ENCODE peak calls at places on chromosome 11, in nine cellular contexts. T is breast epithelium, D is fibroblast of mammary gland, L is lung, F is endothelial cell, V is AG09319, Y is H9, M is BE2C, K is ovary. U is an unnamed sample.

GRCh38 chr11:118287006-118287405 is 17.5 kb upstream of the CD3E start:
- DNase-seq in Y (no peak), T (no peak), M (no peak), L (no peak), K (no peak), V (no peak), F (no peak), D (peak; percentile 50), U (no peak)

GRCh38 chr11:132202621-132203020 is 832.2 kb downstream of the NTM start:
- DNase-seq in T (no peak), M (no peak), F (no peak), V (no peak), K (no peak), D (no peak), Y (no peak), L (no peak), U (no peak)

GRCh38 chr11:3093281-3094191 is 36.3 kb upstream of the CARS1 start:
- DNase-seq in K (no peak), D (no peak), M (no peak), L (no peak), V (no peak), T (no peak), Y (peak; percentile 71), F (no peak), U (peak; percentile 67)

GRCh38 chr11:16603890-16604783 is 134.3 kb upstream of the C11orf58 start:
- DNase-seq in K (no peak), M (no peak), Y (peak; percentile 45), V (no peak), T (no peak), L (no peak), F (peak; percentile 42), D (no peak), U (peak; percentile 62)

GRCh38 chr11:1937616-1938342 is 9.4 kb upstream of the MRPL23 start:
- DNase-seq in D (no peak), V (no peak), F (peak; percentile 2), Y (no peak), T (no peak), K (peak; percentile 6), L (no peak), M (peak; percentile 1), U (no peak)

GRCh38 chr11:74641905-74642304 is 49.5 kb downstream of the POLD3 start:
- DNase-seq in K (no peak), F (no peak), T (no peak), Y (no peak), M (no peak), V (peak; percentile 68), L (no peak), D (peak; percentile 66), U (no peak)

GRCh38 chr11:90500922-90501568 is 278.2 kb upstream of the CHORDC1 start:
- DNase-seq in D (no peak), V (no peak), K (no peak), T (no peak), L (no peak), M (no peak), Y (no peak), F (no peak), U (no peak)

GRCh38 chr11:94675239-94675638 is 92.9 kb upstream of the AMOTL1 start:
- DNase-seq in V (no peak), F (no peak), T (no peak), L (no peak), M (no peak), Y (no peak), D (no peak), K (no peak), U (no peak)

GRCh38 chr11:34349882-34350281 is 7.9 kb downstream of the ABTB2 start:
- DNase-seq in V (no peak), L (no peak), K (no peak), T (no peak), F (no peak), Y (peak; percentile 18), D (peak; percentile 72), M (no peak), U (no peak)

GRCh38 chr11:116422976-116423375 is 349.8 kb downstream of the BUD13 start:
- DNase-seq in M (peak; percentile 63), F (peak; percentile 26), D (no peak), T (no peak), Y (peak; percentile 69), K (no peak), V (no peak), L (no peak), U (peak; percentile 62)

GRCh38 chr11:71114124-71114851 is 138.1 kb downstream of the SHANK2 start:
- DNase-seq in Y (no peak), V (no peak), T (peak; percentile 30), L (no peak), D (no peak), M (no peak), F (no peak), K (no peak), U (no peak)

GRCh38 chr11:116869610-116870009 is 32.2 kb upstream of the APOA1 start:
- DNase-seq in M (no peak), L (no peak), Y (no peak), F (no peak), D (no peak), V (no peak), K (no peak), T (no peak), U (peak; percentile 10)

GRCh38 chr11:98307827-98308491 is 712.8 kb upstream of the CNTN5 start:
- DNase-seq in D (no peak), M (no peak), F (no peak), T (no peak), L (no peak), Y (no peak), V (no peak), K (no peak), U (no peak)

GRCh38 chr11:126310229-126310991 is 6.5 kb downstream of the DCPS start:
- DNase-seq in K (peak; percentile 78), F (peak; percentile 85), M (peak; percentile 74), L (peak; percentile 75), D (peak; percentile 78), T (peak; percentile 50), V (no peak), Y (peak; percentile 80), U (peak; percentile 83)

GRCh38 chr11:101363706-101364275 is 220.0 kb downstream of the TRPC6 start:
- DNase-seq in L (no peak), Y (no peak), D (no peak), V (no peak), F (no peak), K (no peak), M (no peak), T (no peak), U (no peak)

GRCh38 chr11:68266936-68267880 is 4.6 kb downstream of the C11orf24 start:
- DNase-seq in M (no peak), T (no peak), D (no peak), Y (peak; percentile 7), F (no peak), L (no peak), K (no peak), V (no peak), U (no peak)

GRCh38 chr11:32713496-32713895 is 81.0 kb downstream of the CCDC73 start:
- DNase-seq in V (no peak), F (no peak), L (no peak), K (no peak), D (peak; percentile 11), Y (no peak), T (no peak), M (no peak), U (peak; percentile 38)

GRCh38 chr11:1728931-1729691 is 21.3 kb downstream of the IFITM10 start:
- DNase-seq in D (no peak), T (no peak), K (no peak), V (no peak), M (no peak), L (no peak), F (no peak), Y (no peak), U (no peak)

GRCh38 chr11:121931748-121932352 is 184.2 kb downstream of the BLID start:
- DNase-seq in T (no peak), K (no peak), F (no peak), M (no peak), L (no peak), Y (no peak), V (no peak), D (peak; percentile 45), U (no peak)
- TF ChIP-seq CTCF in T (no peak), K (no peak), F (no peak), M (no peak), L (no peak), Y (no peak), V (no peak), D (no peak), U (no peak)

GRCh38 chr11:112655386-112655785 is 305.8 kb upstream of the NCAM1 start:
- DNase-seq in L (peak; percentile 47), F (no peak), Y (no peak), T (peak; percentile 35), K (peak; percentile 84), M (peak; percentile 29), D (peak; percentile 88), V (peak; percentile 56), U (no peak)
- TF ChIP-seq CTCF in L (no peak), F (no peak), Y (no peak), T (no peak), K (no peak), M (no peak), D (no peak), V (no peak), U (no peak)

DNA sequence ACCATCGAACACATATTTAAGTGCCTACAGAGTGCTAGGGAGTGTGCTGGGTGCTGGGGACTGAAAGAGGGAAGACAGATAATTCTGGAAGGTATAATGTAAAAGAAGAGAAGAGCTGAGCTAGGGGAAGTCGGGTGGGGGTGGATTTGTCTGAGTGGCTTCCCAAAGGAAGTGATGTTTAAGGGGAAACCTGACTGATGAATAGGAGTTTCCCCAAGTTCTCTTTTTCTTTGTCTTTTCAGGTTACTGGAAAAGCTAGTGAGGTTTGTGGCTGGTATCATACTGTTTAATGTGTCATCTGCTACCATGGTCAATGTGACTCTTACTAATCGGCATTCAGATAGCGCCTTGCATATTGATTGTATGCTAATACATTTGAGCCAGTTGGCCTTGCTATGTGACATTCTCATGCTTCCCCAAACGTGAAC is 151.6 kb upstream of the MTMR2 start:
- DNase-seq in K (no peak), F (no peak), V (no peak), L (no peak), T (no peak), M (no peak), Y (no peak), D (no peak), U (no peak)
- TF ChIP-seq CTCF in K (no peak), F (no peak), V (no peak), L (no peak), T (no peak), M (no peak), Y (no peak), D (no peak), U (no peak)

DNA sequence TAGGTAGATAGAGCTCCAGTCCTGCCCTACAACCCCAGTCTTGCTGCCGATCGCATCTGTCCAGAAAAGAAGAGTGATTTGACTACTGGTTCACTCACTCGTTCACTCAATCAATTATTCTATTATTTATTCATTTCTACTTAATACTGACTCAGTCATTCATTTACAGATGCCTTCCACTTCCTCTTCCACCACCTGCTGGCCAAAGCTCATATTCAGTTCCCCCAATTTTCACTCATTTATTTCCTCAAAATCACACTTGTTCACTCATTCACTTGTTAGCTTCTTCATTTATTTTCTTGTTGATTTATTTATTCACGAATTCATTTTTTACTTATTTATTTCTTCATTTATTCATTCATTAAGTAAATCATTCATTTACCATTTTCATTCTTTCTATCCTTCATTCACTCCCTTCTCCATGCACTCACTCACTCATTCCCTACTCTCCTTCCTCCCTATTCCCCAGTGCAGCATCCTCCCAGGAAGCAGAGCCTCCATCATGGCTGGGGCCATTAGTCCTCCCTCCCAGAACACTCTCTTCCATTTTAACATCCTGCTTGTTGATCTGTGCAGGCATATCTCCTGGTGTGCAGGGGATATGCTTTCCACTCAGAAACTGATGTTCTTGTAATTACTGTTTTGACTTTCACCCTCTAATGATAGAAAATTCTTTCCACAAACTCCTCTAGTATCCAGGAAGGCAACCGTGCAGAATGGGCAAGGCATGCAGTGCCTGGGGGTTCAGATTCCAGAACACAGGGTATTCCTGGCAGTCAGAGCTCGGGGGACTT is 281.0 kb downstream of the TENM4 start:
- DNase-seq in M (no peak), K (no peak), D (no peak), Y (no peak), F (no peak), T (no peak), V (no peak), L (no peak), U (no peak)
- TF ChIP-seq CTCF in M (peak; percentile 40), K (no peak), D (peak; percentile 31), Y (peak; percentile 39), F (peak; percentile 39), T (no peak), V (peak; percentile 13), L (no peak), U (peak; percentile 41)

U was measured in GM23338.